ENCODE peak calls at places on chromosomes 3 and 15, in six cellular contexts. O is A549, S is K562, F is upper lobe of left lung, N is GM12878, X is HepG2. W is an unnamed sample.

GRCh38 chr3:79086514-79086913 is 681.3 kb downstream of the ROBO1 start:
- ATAC-seq in O (peak), S (peak), F (peak), N (peak), X (peak), W (no peak)

GRCh38 chr15:76163429-76164020 is 103.7 kb downstream of the TMEM266 start:
- ATAC-seq in O (peak), S (peak), F (peak), N (no peak), X (peak), W (peak)

GRCh38 chr3:178195824-178196223 is 340.4 kb upstream of the KCNMB2 start:
- ATAC-seq in O (no peak), S (peak), F (peak), N (no peak), X (no peak), W (peak)

GRCh38 chr3:130915567-130916292 is 21.8 kb downstream of the ATP2C1 start:
- ATAC-seq in O (no peak), S (no peak), F (no peak), N (peak), X (no peak), W (no peak)

GRCh38 chr3:4533489-4534443 is 40.6 kb downstream of the ITPR1 start:
- ATAC-seq in O (no peak), S (peak), F (peak), N (peak), X (peak), W (peak)

GRCh38 chr3:177596248-177596821 is 399.1 kb upstream of the TBL1XR1 start:
- ATAC-seq in O (peak), S (peak), F (no peak), N (no peak), X (no peak), W (no peak)

GRCh38 chr3:40999682-41000081 is 199.6 kb upstream of the CTNNB1 start:
- ATAC-seq in O (no peak), S (no peak), F (peak), N (no peak), X (no peak), W (peak)

GRCh38 chr15:38853608-38854007 is 289.0 kb upstream of the RASGRP1 start:
- ATAC-seq in O (peak), S (peak), F (no peak), N (peak), X (peak), W (no peak)

GRCh38 chr3:73716418-73716817 is 91.7 kb upstream of the PDZRN3 start:
- ATAC-seq in O (no peak), S (no peak), F (no peak), N (no peak), X (no peak), W (no peak)

GRCh38 chr3:88410259-88410658 is 260.5 kb downstream of the C3orf38 start:
- ATAC-seq in O (no peak), S (no peak), F (no peak), N (peak), X (no peak), W (no peak)

GRCh38 chr15:74795961-74796625 is 14.2 kb downstream of the CSK start:
- ATAC-seq in O (no peak), S (no peak), F (no peak), N (no peak), X (no peak), W (no peak)

GRCh38 chr3:72015463-72015862 is 230.5 kb upstream of the PROK2 start:
- ATAC-seq in O (no peak), S (no peak), F (no peak), N (peak), X (no peak), W (no peak)

GRCh38 chr3:143099690-143100089 is 19.9 kb upstream of the CHST2 start:
- ATAC-seq in O (no peak), S (no peak), F (no peak), N (no peak), X (no peak), W (no peak)

GRCh38 chr3:53114412-53115074 is 15.7 kb downstream of the RFT1 start:
- ATAC-seq in O (no peak), S (peak), F (peak), N (peak), X (no peak), W (no peak)

GRCh38 chr3:164208026-164208425 is 870.3 kb downstream of the SI start:
- ATAC-seq in O (no peak), S (no peak), F (no peak), N (no peak), X (no peak), W (no peak)

GRCh38 chr15:25697586-25697985 is 165.5 kb downstream of the ATP10A start:
- ATAC-seq in O (no peak), S (no peak), F (no peak), N (no peak), X (no peak), W (no peak)

GRCh38 chr3:132549890-132550578 is 47.0 kb upstream of the ACKR4 start:
- ATAC-seq in O (no peak), S (no peak), F (peak), N (peak), X (peak), W (no peak)

GRCh38 chr15:41796457-41796856 is 22.2 kb downstream of the MAPKBP1 start:
- ATAC-seq in O (no peak), S (no peak), F (no peak), N (no peak), X (no peak), W (peak)

GRCh38 chr3:102332934-102333333 is 101.9 kb upstream of the ZPLD1 start:
- ATAC-seq in O (no peak), S (no peak), F (no peak), N (no peak), X (no peak), W (no peak)

GRCh38 chr15:90001062-90001682 is at the start of gene ZNF710:
- ATAC-seq in O (peak), S (peak), F (peak), N (peak), X (no peak), W (peak)

GRCh38 chr3:195803309-195803908 is 8.3 kb downstream of the MUC4 start:
- ATAC-seq in O (no peak), S (peak), F (peak), N (no peak), X (no peak), W (peak)

GRCh38 chr3:31106204-31106603 is 211.7 kb upstream of the GADL1 start:
- ATAC-seq in O (no peak), S (peak), F (peak), N (no peak), X (peak), W (no peak)

GRCh38 chr3:35137612-35138011 is 501.7 kb upstream of the ARPP21 start:
- ATAC-seq in O (no peak), S (no peak), F (no peak), N (no peak), X (no peak), W (no peak)

GRCh38 chr15:65598468-65598867 is 12.5 kb downstream of the INTS14 start:
- ATAC-seq in O (no peak), S (no peak), F (no peak), N (no peak), X (no peak), W (no peak)

GRCh38 chr15:65595960-65596359 is 15.0 kb downstream of the INTS14 start:
- ATAC-seq in O (peak), S (peak), F (no peak), N (peak), X (peak), W (no peak)

GRCh38 chr15:65603134-65603533 is 7.8 kb downstream of the INTS14 start:
- ATAC-seq in O (no peak), S (no peak), F (no peak), N (no peak), X (no peak), W (no peak)

GRCh38 chr15:65603559-65603958 is 7.4 kb downstream of the INTS14 start:
- ATAC-seq in O (no peak), S (no peak), F (no peak), N (no peak), X (no peak), W (no peak)

GRCh38 chr15:65599677-65600076 is 11.3 kb downstream of the INTS14 start:
- ATAC-seq in O (no peak), S (no peak), F (no peak), N (no peak), X (no peak), W (no peak)
- TF ChIP-seq EP300 in O (no peak), S (no peak), F (no peak), N (no peak), X (no peak), W (no peak)

GRCh38 chr15:83653639-83654378 is at the start of gene ADAMTSL3:
- ATAC-seq in O (peak), S (no peak), F (peak), N (no peak), X (peak), W (peak)
- TF ChIP-seq CTCF in O (no peak), S (no peak), F (no peak), N (no peak), X (no peak), W (no peak)

GRCh38 chr15:57504599-57504940 is 87.1 kb upstream of the MYZAP start:
- ATAC-seq in O (no peak), S (no peak), F (no peak), N (no peak), X (no peak), W (no peak)

GRCh38 chr15:57506422-57506821 is 85.3 kb upstream of the MYZAP start:
- ATAC-seq in O (no peak), S (no peak), F (no peak), N (no peak), X (no peak), W (no peak)

GRCh38 chr15:57507111-57507510 is 84.6 kb upstream of the MYZAP start:
- ATAC-seq in O (no peak), S (no peak), F (no peak), N (no peak), X (no peak), W (no peak)

GRCh38 chr15:57505056-57505713 is 86.5 kb upstream of the MYZAP start:
- ATAC-seq in O (peak), S (no peak), F (no peak), N (no peak), X (no peak), W (no peak)

GRCh38 chr15:57505949-57506391 is 85.7 kb upstream of the MYZAP start:
- ATAC-seq in O (no peak), S (no peak), F (peak), N (no peak), X (peak), W (no peak)
- H3K27ac ChIP-seq in O (peak), S (no peak), F (peak), N (no peak), X (peak), W (no peak)

DNA sequence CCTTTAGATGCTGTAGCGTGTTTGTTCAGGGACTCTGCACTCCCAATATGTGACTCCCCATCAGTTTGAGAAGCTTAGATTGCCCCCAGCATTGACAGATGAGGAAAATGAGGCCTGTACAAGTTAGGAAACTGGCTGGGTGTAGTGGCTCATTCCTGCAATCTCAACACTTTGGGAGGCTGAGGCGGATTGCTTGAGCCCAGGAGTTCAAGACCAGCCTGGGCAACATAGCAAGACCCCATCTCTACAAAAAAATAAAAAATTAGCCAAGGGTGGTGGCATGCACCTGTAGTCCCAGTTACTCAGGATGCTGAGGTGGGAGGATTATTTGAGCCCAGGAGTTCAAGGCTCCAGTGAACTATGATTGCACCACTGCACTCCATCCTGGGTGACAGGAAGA is 14.0 kb upstream of the PTPN23 start:
- ATAC-seq in O (no peak), S (no peak), F (no peak), N (no peak), X (no peak), W (no peak)
- TF ChIP-seq EP300 in O (no peak), S (no peak), F (no peak), N (no peak), X (no peak), W (no peak)

DNA sequence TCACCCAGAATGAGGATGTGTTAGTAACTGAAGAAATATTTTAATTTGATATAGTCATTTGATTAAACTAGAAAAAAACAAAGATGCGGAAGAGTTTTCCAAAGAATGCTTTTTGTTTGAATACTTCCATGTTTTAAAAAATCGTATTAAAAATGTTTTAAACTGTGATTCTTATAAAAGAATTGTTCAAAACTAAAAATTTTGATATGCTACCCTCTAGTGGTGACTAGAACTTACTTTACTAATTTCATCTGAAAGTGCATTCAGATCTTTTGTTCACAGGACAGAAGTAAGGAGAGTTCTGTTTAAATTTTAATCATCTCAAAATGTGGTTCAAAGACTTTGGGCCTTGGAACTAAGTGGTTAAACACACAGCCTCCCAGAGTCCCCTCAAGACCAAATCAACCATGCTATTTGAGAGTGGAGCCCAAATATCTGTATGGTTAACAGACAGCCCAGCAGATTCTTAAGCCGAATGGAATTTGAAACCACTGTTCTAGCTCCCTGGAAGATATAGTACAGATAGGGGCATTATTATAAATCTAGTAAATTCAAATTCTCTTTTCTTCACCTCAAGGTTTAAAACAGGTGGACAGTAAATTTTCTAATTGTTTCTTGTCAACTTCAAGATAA is 45.2 kb upstream of the SYNPR start:
- ATAC-seq in O (no peak), S (no peak), F (no peak), N (no peak), X (no peak), W (no peak)
- TF ChIP-seq CTCF in O (peak), S (no peak), F (no peak), N (peak), X (no peak), W (no peak)

GRCh38 chr3:11592460-11593298 is 51.0 kb downstream of the VGLL4 start:
- ATAC-seq in O (no peak), S (no peak), F (peak), N (no peak), X (no peak), W (peak)
- H3K27ac ChIP-seq in O (no peak), S (no peak), F (peak), N (no peak), X (peak), W (peak)